ENCODE peak calls at places on chromosomes 12 and 14, in four cellular contexts. G is Calu3; N is naive thymus-derived CD8-positive, alpha-beta T cell; U is progenitor cell of endocrine pancreas. W is an unnamed sample.

GRCh38 chr12:42705863-42706262 is 116.3 kb upstream of the PRICKLE1 start:
- DNase-seq in G (no peak), N (no peak), U (no peak), W (no peak)

GRCh38 chr14:61561657-61562276 is 133.5 kb upstream of the HIF1A start:
- DNase-seq in G (peak; percentile 78), N (no peak), U (no peak), W (no peak)

GRCh38 chr12:97513921-97514320 is 51.3 kb downstream of the RMST start:
- DNase-seq in G (no peak), N (no peak), U (no peak), W (no peak)

GRCh38 chr12:53712059-53712643 is 15.1 kb downstream of the CALCOCO1 start:
- DNase-seq in G (no peak), N (no peak), U (no peak), W (no peak)

GRCh38 chr14:69471916-69472315 is 12.6 kb upstream of the PLEKHD1 start:
- DNase-seq in G (no peak), N (no peak), U (no peak), W (no peak)

GRCh38 chr14:64658201-64658600 is 46.0 kb upstream of the PLEKHG3 start:
- DNase-seq in G (no peak), N (no peak), U (no peak), W (no peak)

GRCh38 chr12:121538699-121539061 is 42.1 kb downstream of the KDM2B start:
- DNase-seq in G (peak; percentile 43), N (no peak), U (no peak), W (peak; percentile 80)

GRCh38 chr12:46088040-46088439 is 97.7 kb upstream of the SCAF11 start:
- DNase-seq in G (no peak), N (no peak), U (no peak), W (no peak)

GRCh38 chr12:6691473-6691872 is 2.3 kb upstream of the ZNF384 start:
- DNase-seq in G (no peak), N (no peak), U (no peak), W (no peak)

GRCh38 chr12:81797100-81797499 is 38.0 kb upstream of the PPFIA2 start:
- DNase-seq in G (no peak), N (no peak), U (no peak), W (no peak)

GRCh38 chr14:35866595-35867279 is 40.6 kb downstream of the BRMS1L start:
- DNase-seq in G (no peak), N (no peak), U (no peak), W (no peak)

GRCh38 chr12:19002192-19002591 is 127.3 kb upstream of the PLEKHA5 start:
- DNase-seq in G (no peak), N (no peak), U (no peak), W (no peak)

GRCh38 chr12:116026768-116027550 is 250.5 kb downstream of the MED13L start:
- DNase-seq in G (no peak), N (no peak), U (no peak), W (no peak)

GRCh38 chr14:54606178-54606577 is 39.2 kb downstream of the SAMD4A start:
- DNase-seq in G (no peak), N (no peak), U (no peak), W (no peak)

GRCh38 chr12:121804417-121805111 is 755 bp downstream of the SETD1B start:
- DNase-seq in G (no peak), N (peak; percentile 77), U (no peak), W (peak; percentile 53)

GRCh38 chr12:57085999-57086950 is 2.6 kb upstream of the NAB2 start:
- DNase-seq in G (peak; percentile 62), N (peak; percentile 58), U (no peak), W (no peak)

GRCh38 chr12:110352401-110352800 is 51.1 kb downstream of the ANAPC7 start:
- DNase-seq in G (no peak), N (no peak), U (no peak), W (no peak)

GRCh38 chr12:981176-981828 is 9.7 kb upstream of the ERC1 start:
- DNase-seq in G (no peak), N (no peak), U (no peak), W (no peak)

GRCh38 chr12:124808276-124808675 is 55.4 kb downstream of the SCARB1 start:
- DNase-seq in G (no peak), N (no peak), U (no peak), W (no peak)

GRCh38 chr14:35355981-35356839 is 48.3 kb downstream of the NFKBIA start:
- DNase-seq in G (peak; percentile 81), N (no peak), U (no peak), W (no peak)

GRCh38 chr12:69821441-69822204 is 3.4 kb upstream of the MYRFL start:
- DNase-seq in G (peak; percentile 79), N (no peak), U (no peak), W (peak; percentile 11)

GRCh38 chr14:95998656-95999055 is 40.5 kb upstream of the C14orf132 start:
- DNase-seq in G (no peak), N (no peak), U (no peak), W (no peak)

W was measured in 8988T.